ENCODE peak calls at places on chromosome 15, in four cellular contexts. One of them, this sample, is unnamed.

GRCh38 chr15:67120839-67121540 is 55.6 kb downstream of the SMAD3 start:
- DNase-seq in esophagus squamous epithelium: peak
- DNase-seq in PC-3: peak
- DNase-seq in breast epithelium: peak
- DNase-seq in this sample: peak

GRCh38 chr15:82543155-82543554 is 2.9 kb upstream of the RPS17 start:
- DNase-seq in esophagus squamous epithelium: no peak
- DNase-seq in breast epithelium: no peak
- DNase-seq in PC-3: no peak
- DNase-seq in this sample: no peak

GRCh38 chr15:85403745-85404144 is 23.3 kb downstream of the AKAP13 start:
- DNase-seq in PC-3: no peak
- DNase-seq in esophagus squamous epithelium: no peak
- DNase-seq in breast epithelium: no peak
- DNase-seq in this sample: no peak

GRCh38 chr15:89917442-89918085 is 4.8 kb upstream of the ARPIN start:
- DNase-seq in breast epithelium: no peak
- DNase-seq in PC-3: peak
- DNase-seq in esophagus squamous epithelium: no peak
- DNase-seq in this sample: no peak

GRCh38 chr15:56425976-56426375 is 39.0 kb downstream of the MNS1 start:
- DNase-seq in PC-3: no peak
- DNase-seq in esophagus squamous epithelium: no peak
- DNase-seq in breast epithelium: no peak
- DNase-seq in this sample: no peak

GRCh38 chr15:85691350-85692240 is 103.1 kb downstream of the KLHL25 start:
- DNase-seq in PC-3: no peak
- DNase-seq in esophagus squamous epithelium: no peak
- DNase-seq in breast epithelium: no peak
- DNase-seq in this sample: no peak

GRCh38 chr15:33194237-33194636 is 277 bp downstream of the FMN1 start:
- DNase-seq in PC-3: no peak
- DNase-seq in esophagus squamous epithelium: no peak
- DNase-seq in breast epithelium: peak
- DNase-seq in this sample: no peak

GRCh38 chr15:88115529-88116152 is 140.9 kb downstream of the NTRK3 start:
- DNase-seq in esophagus squamous epithelium: no peak
- DNase-seq in PC-3: no peak
- DNase-seq in breast epithelium: no peak
- DNase-seq in this sample: no peak

GRCh38 chr15:75732809-75733451 is 20.3 kb upstream of the CSPG4 start:
- DNase-seq in esophagus squamous epithelium: no peak
- DNase-seq in PC-3: peak
- DNase-seq in breast epithelium: no peak
- DNase-seq in this sample: peak

GRCh38 chr15:29942144-29942543 is 119.9 kb upstream of the TJP1 start:
- DNase-seq in esophagus squamous epithelium: no peak
- DNase-seq in PC-3: peak
- DNase-seq in breast epithelium: no peak
- DNase-seq in this sample: no peak

GRCh38 chr15:65979316-65979715 is 110.0 kb downstream of the RAB11A start:
- DNase-seq in breast epithelium: no peak
- DNase-seq in esophagus squamous epithelium: no peak
- DNase-seq in PC-3: no peak
- DNase-seq in this sample: peak

GRCh38 chr15:77527831-77528231 is 104.9 kb downstream of the LINGO1 start:
- DNase-seq in breast epithelium: no peak
- DNase-seq in PC-3: no peak
- DNase-seq in esophagus squamous epithelium: no peak
- DNase-seq in this sample: no peak

GRCh38 chr15:58058068-58058467 is 7.4 kb downstream of the ALDH1A2 start:
- DNase-seq in breast epithelium: no peak
- DNase-seq in PC-3: no peak
- DNase-seq in esophagus squamous epithelium: no peak
- DNase-seq in this sample: no peak

GRCh38 chr15:58058729-58059128 is 6.8 kb downstream of the ALDH1A2 start:
- DNase-seq in breast epithelium: no peak
- DNase-seq in esophagus squamous epithelium: no peak
- DNase-seq in PC-3: no peak
- DNase-seq in this sample: no peak

GRCh38 chr15:58057559-58057958 is 8.0 kb downstream of the ALDH1A2 start:
- DNase-seq in PC-3: peak
- DNase-seq in breast epithelium: no peak
- DNase-seq in esophagus squamous epithelium: no peak
- DNase-seq in this sample: no peak

GRCh38 chr15:58053236-58054153 is 12.0 kb downstream of the ALDH1A2 start:
- DNase-seq in PC-3: no peak
- DNase-seq in esophagus squamous epithelium: no peak
- DNase-seq in breast epithelium: no peak
- DNase-seq in this sample: no peak

GRCh38 chr15:58056015-58056414 is 9.5 kb downstream of the ALDH1A2 start:
- DNase-seq in PC-3: no peak
- DNase-seq in breast epithelium: no peak
- DNase-seq in esophagus squamous epithelium: no peak
- DNase-seq in this sample: no peak
- TF ChIP-seq CTCF in PC-3: peak
- TF ChIP-seq CTCF in breast epithelium: no peak
- TF ChIP-seq CTCF in esophagus squamous epithelium: no peak
- TF ChIP-seq CTCF in this sample: no peak

DNA sequence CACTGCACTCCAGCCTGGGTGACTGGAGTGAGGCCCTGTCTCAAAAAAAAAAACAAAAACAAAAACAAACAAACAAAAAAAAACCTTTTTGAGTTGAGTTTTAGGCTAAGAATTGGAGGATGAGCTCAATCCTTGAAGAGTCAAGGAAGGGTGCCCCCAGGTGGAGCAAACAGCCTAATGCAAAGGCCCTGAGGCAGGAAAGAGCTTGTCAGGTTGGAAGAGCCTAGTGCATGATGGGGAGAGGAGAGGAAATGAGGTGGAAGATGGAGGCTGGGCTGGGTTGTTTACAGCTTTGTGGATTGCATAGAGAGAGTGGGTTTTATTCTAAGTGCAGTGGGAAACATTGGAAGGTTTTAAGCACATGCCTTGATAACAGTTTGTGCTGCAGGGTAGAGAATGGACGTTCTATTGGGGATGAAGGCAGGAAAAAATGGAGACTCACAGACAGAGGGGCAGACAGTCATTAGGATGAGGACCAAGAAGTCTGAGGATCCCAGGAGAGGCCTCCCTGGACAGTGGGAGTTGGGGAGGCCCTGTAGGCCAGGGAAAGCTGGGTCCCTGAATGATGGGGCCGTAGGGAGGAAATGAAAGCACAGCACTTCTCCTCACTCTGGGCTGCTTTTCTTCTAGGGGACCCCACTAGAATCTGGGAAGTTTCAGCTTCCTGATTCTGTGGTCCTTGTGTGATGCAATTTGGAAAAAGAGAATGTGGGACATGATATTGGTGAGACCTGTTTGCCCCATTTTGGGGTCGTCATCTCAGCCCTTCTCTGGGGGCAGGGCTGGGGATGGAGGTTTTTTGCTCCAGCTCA is 1.9 kb upstream of the SNX22 start:
- DNase-seq in esophagus squamous epithelium: no peak
- DNase-seq in PC-3: peak
- DNase-seq in breast epithelium: no peak
- DNase-seq in this sample: no peak
- TF ChIP-seq CTCF in esophagus squamous epithelium: no peak
- TF ChIP-seq CTCF in PC-3: peak
- TF ChIP-seq CTCF in breast epithelium: no peak
- TF ChIP-seq CTCF in this sample: peak

DNA sequence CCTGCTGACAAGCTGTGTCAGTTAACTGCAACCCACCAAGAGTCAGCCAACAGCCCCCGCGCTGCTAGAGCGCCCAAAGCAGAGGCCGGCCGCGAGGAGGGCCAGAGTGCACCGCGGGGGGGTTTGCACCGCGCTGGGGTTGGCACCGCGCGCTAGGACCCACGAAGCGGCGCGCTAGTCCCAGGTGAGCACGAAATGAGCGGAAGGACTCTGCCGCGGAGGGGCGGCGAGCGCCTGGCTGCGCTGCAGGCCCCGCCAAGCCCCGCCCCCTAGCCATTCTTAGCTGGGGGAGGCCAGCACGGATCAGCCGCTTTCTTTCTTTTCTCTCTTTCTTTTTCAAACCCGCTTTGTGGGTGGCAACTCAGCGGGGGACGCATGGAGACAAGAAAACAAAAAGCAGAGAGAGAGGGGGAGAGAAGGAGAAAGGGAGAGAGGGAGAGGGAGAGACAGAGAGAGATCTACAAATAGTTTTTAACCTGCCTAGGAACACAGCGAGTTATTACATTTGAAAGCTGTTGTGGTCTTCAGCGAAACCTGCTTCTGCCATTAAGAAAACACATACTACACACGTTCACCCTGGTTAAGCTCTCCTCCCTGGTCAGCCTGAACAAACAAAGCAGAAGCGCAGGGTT is 6.9 kb upstream of the FOXB1 start:
- DNase-seq in breast epithelium: no peak
- DNase-seq in esophagus squamous epithelium: no peak
- DNase-seq in PC-3: peak
- DNase-seq in this sample: peak
- TF ChIP-seq CTCF in breast epithelium: no peak
- TF ChIP-seq CTCF in esophagus squamous epithelium: no peak
- TF ChIP-seq CTCF in PC-3: peak
- TF ChIP-seq CTCF in this sample: peak

GRCh38 chr15:70560617-70561328 is 202.6 kb downstream of the UACA start:
- DNase-seq in PC-3: no peak
- DNase-seq in breast epithelium: no peak
- DNase-seq in esophagus squamous epithelium: no peak
- DNase-seq in this sample: no peak
- TF ChIP-seq CTCF in PC-3: no peak
- TF ChIP-seq CTCF in breast epithelium: no peak
- TF ChIP-seq CTCF in esophagus squamous epithelium: no peak
- TF ChIP-seq CTCF in this sample: no peak

GRCh38 chr15:99104788-99105515 is at the start of gene SYNM:
- DNase-seq in breast epithelium: peak
- DNase-seq in PC-3: peak
- DNase-seq in esophagus squamous epithelium: no peak
- DNase-seq in this sample: peak
- TF ChIP-seq CTCF in breast epithelium: peak
- TF ChIP-seq CTCF in PC-3: peak
- TF ChIP-seq CTCF in esophagus squamous epithelium: peak
- TF ChIP-seq CTCF in this sample: peak

GRCh38 chr15:58761010-58761388 is 10.1 kb upstream of the MINDY2 start:
- DNase-seq in breast epithelium: no peak
- DNase-seq in PC-3: no peak
- DNase-seq in esophagus squamous epithelium: no peak
- DNase-seq in this sample: no peak
- TF ChIP-seq CTCF in breast epithelium: no peak
- TF ChIP-seq CTCF in PC-3: no peak
- TF ChIP-seq CTCF in esophagus squamous epithelium: no peak
- TF ChIP-seq CTCF in this sample: no peak

GRCh38 chr15:48965972-48966371 is 2.3 kb upstream of the SHC4 start:
- DNase-seq in PC-3: peak
- DNase-seq in breast epithelium: no peak
- DNase-seq in esophagus squamous epithelium: no peak
- DNase-seq in this sample: peak
- TF ChIP-seq CTCF in PC-3: peak
- TF ChIP-seq CTCF in breast epithelium: no peak
- TF ChIP-seq CTCF in esophagus squamous epithelium: no peak
- TF ChIP-seq CTCF in this sample: peak

This sample was measured in GM13976.